ENCODE peak calls at places on chromosomes 7 and 10, in five cellular contexts. K, M, Q, F and Z are unnamed samples. For H3K4me1, the result is how much of the 10 kb centered on the place peaks cover.

GRCh38 chr10:77404801-77405200 is 232.8 kb downstream of the KCNMA1 start:
- DNase-seq in K (no peak), M (no peak), Q (no peak), F (no peak), Z (no peak)

GRCh38 chr10:120983721-120984120 is 132.6 kb downstream of the WDR11 start:
- DNase-seq in M (no peak), Q (no peak), K (no peak), F (no peak), Z (no peak)

GRCh38 chr7:74403521-74404387 is 50.0 kb upstream of the GTF2IRD1 start:
- DNase-seq in K (no peak), F (no peak), Q (no peak), M (no peak), Z (no peak)

GRCh38 chr7:157463245-157463644 is 126.4 kb downstream of the DNAJB6 start:
- DNase-seq in M (no peak), Q (no peak), K (no peak), F (no peak), Z (no peak)

GRCh38 chr7:3861941-3862340 is 560.9 kb downstream of the SDK1 start:
- DNase-seq in K (peak), Q (no peak), M (peak), F (peak), Z (no peak)

GRCh38 chr7:30937426-30937825 is 25.8 kb downstream of the AQP1 start:
- DNase-seq in M (no peak), K (peak), Q (no peak), F (no peak), Z (peak)

GRCh38 chr10:24894309-24894708 is 58.1 kb downstream of the PRTFDC1 start:
- DNase-seq in F (no peak), K (no peak), Q (no peak), M (no peak), Z (no peak)

GRCh38 chr10:55019461-55019860 is 218.4 kb upstream of the PCDH15 start:
- DNase-seq in K (no peak), Q (no peak), F (no peak), M (no peak), Z (no peak)

GRCh38 chr7:33185786-33186185 is 56.4 kb downstream of the BBS9 start:
- DNase-seq in M (peak), Q (no peak), F (peak), K (no peak), Z (no peak)

GRCh38 chr10:52979295-52980025 is 206.9 kb upstream of the MBL2 start:
- DNase-seq in K (no peak), F (no peak), M (no peak), Q (no peak), Z (no peak)

GRCh38 chr10:90302758-90303443 is 554.9 kb downstream of the HTR7 start:
- DNase-seq in F (no peak), Q (no peak), K (no peak), M (no peak), Z (no peak)

GRCh38 chr7:66140924-66141323 is 26.3 kb downstream of the CRCP start:
- DNase-seq in K (peak), Q (peak), M (peak), F (peak), Z (peak)

GRCh38 chr10:15237351-15237750 is 68.9 kb upstream of the NMT2 start:
- DNase-seq in F (peak), Q (no peak), K (no peak), M (no peak), Z (no peak)

GRCh38 chr10:81018898-81019890 is 481.5 kb downstream of the SH2D4B start:
- DNase-seq in Q (no peak), K (no peak), M (peak), F (peak), Z (no peak)

GRCh38 chr7:84264341-84264740 is 69.8 kb upstream of the SEMA3A start:
- DNase-seq in F (no peak), M (no peak), Q (no peak), K (no peak), Z (no peak)

GRCh38 chr10:5584895-5585516 is 60.2 kb downstream of the CALML3 start:
- DNase-seq in F (no peak), K (no peak), Q (no peak), M (no peak), Z (no peak)

GRCh38 chr7:132130497-132130896 is 445.8 kb downstream of the PLXNA4 start:
- DNase-seq in F (no peak), M (no peak), K (no peak), Q (no peak), Z (no peak)

GRCh38 chr10:129978322-129978721 is 14.2 kb upstream of the EBF3 start:
- DNase-seq in M (no peak), Q (no peak), K (no peak), F (no peak), Z (no peak)

GRCh38 chr10:103954543-103954942 is 12.4 kb upstream of the SLK start:
- DNase-seq in Q (no peak), M (no peak), K (no peak), F (no peak), Z (no peak)

GRCh38 chr10:108097258-108097657 is 932.8 kb upstream of the SORCS1 start:
- DNase-seq in K (no peak), Q (no peak), F (no peak), M (no peak), Z (no peak)

GRCh38 chr7:31111109-31111451 is 59.0 kb downstream of the ADCYAP1R1 start:
- DNase-seq in M (no peak), F (no peak), K (no peak), Q (no peak), Z (no peak)

GRCh38 chr10:84138478-84139125 is 707 bp upstream of the GHITM start:
- DNase-seq in F (peak), M (peak), Q (peak), K (peak), Z (peak)

GRCh38 chr10:33095867-33096479 is 137.9 kb upstream of the ITGB1 start:
- DNase-seq in F (peak), K (no peak), M (no peak), Q (no peak), Z (no peak)

GRCh38 chr10:44575601-44576380 is 190.9 kb upstream of the CXCL12 start:
- DNase-seq in M (no peak), Q (no peak), F (no peak), K (no peak), Z (no peak)

GRCh38 chr7:148523550-148523949 is 67.0 kb upstream of the C7orf33 start:
- DNase-seq in Q (no peak), K (no peak), M (no peak), F (no peak), Z (no peak)

GRCh38 chr10:25157650-25158049 is 17.2 kb upstream of the GPR158 start:
- DNase-seq in K (no peak), F (no peak), M (no peak), Q (no peak), Z (no peak)

GRCh38 chr10:5551531-5552375 is 27.0 kb downstream of the CALML3 start:
- DNase-seq in Q (no peak), M (peak), K (peak), F (no peak), Z (peak)

GRCh38 chr7:91780526-91780925 is 100.0 kb downstream of the MTERF1 start:
- DNase-seq in F (no peak), M (no peak), K (no peak), Q (no peak), Z (no peak)

GRCh38 chr10:125691160-125691981 is 8.4 kb upstream of the TEX36 start:
- DNase-seq in Q (no peak), F (no peak), M (no peak), K (no peak), Z (no peak)

GRCh38 chr10:121605708-121606107 is 7.5 kb upstream of the FGFR2 start:
- DNase-seq in M (no peak), F (no peak), Q (no peak), K (no peak), Z (no peak)

GRCh38 chr7:3559178-3559765 is 258.2 kb downstream of the SDK1 start:
- DNase-seq in F (no peak), M (peak), K (no peak), Q (no peak), Z (peak)

GRCh38 chr10:74898201-74898976 is 72.0 kb downstream of the KAT6B start:
- DNase-seq in Q (no peak), F (no peak), M (peak), K (no peak), Z (no peak)

GRCh38 chr10:97210576-97210975 is 24.8 kb upstream of the SLIT1 start:
- DNase-seq in M (peak), K (peak), Q (peak), F (peak), Z (no peak)

GRCh38 chr7:73901231-73901822 is 40.4 kb downstream of the TMEM270 start:
- DNase-seq in F (no peak), Q (no peak), K (no peak), M (no peak), Z (no peak)

GRCh38 chr10:118543714-118544400 is 51.6 kb downstream of the PRLHR start:
- DNase-seq in K (peak), F (peak), Q (peak), M (peak), Z (no peak)

GRCh38 chr10:58393317-58393716 is 8.1 kb downstream of the TFAM start:
- DNase-seq in K (no peak), Q (no peak), M (no peak), F (no peak), Z (no peak)
- TF ChIP-seq CTCF in K (no peak), Q (no peak), M (peak), F (no peak), Z (no peak)

GRCh38 chr10:132518572-132519381 is 18.8 kb upstream of the INPP5A start:
- DNase-seq in K (peak), Q (peak), M (peak), F (peak), Z (peak)
- H3K4me1 ChIP-seq in K (under half), Q (under half), M (half or more), F (under half), Z (under half)

DNA sequence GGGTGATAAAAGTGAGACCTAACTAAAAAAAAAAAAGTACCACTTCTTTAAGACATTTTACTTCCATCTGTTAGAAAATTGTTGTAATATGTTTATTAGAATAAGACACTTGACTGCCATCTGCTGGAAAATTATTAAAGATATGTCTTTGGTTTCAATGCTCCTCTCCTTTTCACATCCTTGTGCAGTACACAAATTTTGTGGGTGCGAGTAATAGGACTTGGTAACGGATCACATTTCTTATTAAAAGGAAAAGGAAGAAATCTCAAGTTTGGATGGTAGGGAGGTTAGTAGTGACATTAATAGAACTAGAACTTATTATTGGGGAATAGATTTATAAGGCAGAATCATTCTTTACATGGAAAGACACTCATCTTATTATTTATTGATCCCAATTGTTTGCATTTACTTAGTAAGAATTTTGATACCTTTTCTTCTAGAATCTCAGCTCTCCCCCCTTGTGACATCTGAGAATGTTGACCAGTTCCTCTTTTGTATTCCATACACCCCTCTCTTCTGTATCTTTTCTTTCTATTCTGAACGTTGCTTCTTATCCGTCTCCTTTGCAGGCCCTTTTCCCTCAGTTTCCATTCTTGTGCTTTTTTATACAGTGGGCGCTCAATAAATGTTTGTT is 43.0 kb upstream of the RPA3 start:
- DNase-seq in K (no peak), F (no peak), Q (no peak), M (peak), Z (no peak)
- TF ChIP-seq CTCF in K (no peak), F (no peak), Q (no peak), M (peak), Z (no peak)

GRCh38 chr7:1535695-1536094 is 5.2 kb downstream of the MAFK start:
- DNase-seq in M (no peak), K (no peak), F (peak), Q (peak), Z (peak)
- H3K4me1 ChIP-seq in M (half or more), K (under half), F (under half), Q (under half), Z (under half)

GRCh38 chr10:23345861-23346260 is 1.3 kb upstream of the C10orf67 start:
- DNase-seq in K (no peak), Q (no peak), F (no peak), M (peak), Z (no peak)
- TF ChIP-seq CTCF in K (no peak), Q (no peak), F (no peak), M (no peak), Z (no peak)

GRCh38 chr10:69835875-69836727 is 34.4 kb downstream of the COL13A1 start:
- DNase-seq in K (no peak), Q (no peak), F (no peak), M (peak), Z (no peak)

GRCh38 chr10:69838418-69838817 is 36.7 kb downstream of the COL13A1 start:
- DNase-seq in K (no peak), Q (no peak), F (no peak), M (no peak), Z (no peak)

GRCh38 chr10:69835233-69835632 is 33.5 kb downstream of the COL13A1 start:
- DNase-seq in F (no peak), M (no peak), Q (no peak), K (no peak), Z (no peak)

GRCh38 chr10:69837261-69837660 is 35.6 kb downstream of the COL13A1 start:
- DNase-seq in F (no peak), M (no peak), K (no peak), Q (no peak), Z (no peak)

DNA sequence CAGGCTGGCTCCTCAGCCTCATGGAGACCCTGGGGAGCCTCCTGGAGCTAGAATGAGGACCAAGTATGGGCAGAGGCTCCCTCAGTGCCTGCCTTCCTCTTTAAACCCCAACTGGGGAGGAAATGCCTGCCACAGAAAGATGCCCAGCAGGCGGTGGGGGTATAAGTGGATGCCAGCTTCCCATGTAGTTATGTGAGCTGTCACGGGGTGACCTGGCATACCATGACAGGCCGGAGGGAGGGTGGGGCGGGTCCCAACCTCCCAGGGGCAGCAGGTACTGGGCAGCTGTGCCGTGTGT is 35.0 kb downstream of the COL13A1 start:
- DNase-seq in K (no peak), Q (no peak), M (no peak), F (no peak), Z (no peak)
- H3K4me1 ChIP-seq in K (under half), Q (under half), M (under half), F (under half), Z (under half)

GRCh38 chr7:98921608-98922372 is 43.5 kb downstream of the TRRAP start:
- DNase-seq in M (no peak), K (no peak), Q (no peak), F (peak), Z (no peak)
- TF ChIP-seq CTCF in M (no peak), K (no peak), Q (no peak), F (no peak), Z (no peak)

DNA sequence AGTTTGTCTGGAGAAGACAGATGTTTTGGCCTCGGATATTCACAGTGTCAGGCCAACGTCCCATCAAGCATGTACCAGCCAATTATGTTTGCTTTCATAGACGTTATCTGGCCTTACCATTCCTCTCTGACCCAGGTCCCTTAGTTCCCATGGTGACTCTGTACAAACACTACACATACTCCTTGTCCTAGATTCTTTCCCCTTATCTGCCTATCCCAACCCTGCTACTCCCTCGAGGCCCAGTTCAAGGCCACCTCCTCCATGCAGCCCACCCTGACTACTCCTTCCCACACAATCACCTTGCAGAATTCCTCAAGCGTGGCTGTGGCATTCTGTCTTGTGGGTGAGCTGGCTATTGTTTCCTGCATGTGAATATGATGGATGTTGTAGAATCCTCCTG is 155.2 kb downstream of the PRKAG2 start:
- DNase-seq in F (no peak), K (no peak), Q (no peak), M (peak), Z (no peak)
- H3K4me1 ChIP-seq in F (under half), K (under half), Q (under half), M (under half), Z (under half)

DNA sequence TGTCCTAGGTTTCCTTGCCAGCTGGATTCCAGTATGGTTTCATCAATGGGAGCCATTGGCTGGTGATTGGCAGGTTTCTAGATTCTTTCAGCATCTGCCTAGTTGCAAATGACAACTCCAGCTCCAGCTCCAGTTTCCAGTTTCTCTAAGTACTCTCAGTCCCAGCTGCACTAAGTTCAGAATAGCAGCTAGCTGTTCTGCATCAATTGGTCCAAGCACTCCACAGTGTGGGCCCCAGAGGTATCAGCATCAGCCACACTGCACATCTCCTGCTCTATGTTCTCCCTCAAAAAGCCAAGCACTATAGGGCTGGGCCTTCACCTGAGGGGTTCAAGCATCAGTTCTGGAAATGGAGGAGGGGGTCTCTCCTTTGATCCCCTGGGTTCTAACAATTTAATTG is 143.4 kb downstream of the VPS50 start:
- DNase-seq in Q (no peak), M (no peak), K (no peak), F (no peak), Z (no peak)
- TF ChIP-seq CTCF in Q (no peak), M (no peak), K (no peak), F (no peak), Z (no peak)

GRCh38 chr7:27186450-27187157 is 1.6 kb upstream of the HOXA11 start:
- DNase-seq in K (no peak), Q (no peak), F (no peak), M (no peak), Z (no peak)
- H3K4me1 ChIP-seq in K (under half), Q (under half), F (half or more), M (under half), Z (half or more)